ENCODE peak calls at places on chromosomes 13 and 19, in four cellular contexts. R is neuronal stem cell, E is IMR-90, W is H9. D is an unnamed sample.

GRCh38 chr19:2546128-2547032 is 70.5 kb downstream of the GADD45B start:
- DNase-seq in R (peak), W (peak), E (no peak), D (peak)

GRCh38 chr19:46813570-46814358 is 25.4 kb upstream of the SLC1A5 start:
- DNase-seq in W (no peak), E (peak), R (no peak), D (no peak)

GRCh38 chr13:41568143-41568989 is 111.0 kb downstream of the RGCC start:
- DNase-seq in R (no peak), E (no peak), W (no peak), D (peak)

GRCh38 chr13:105336706-105337582 is 1198.5 kb downstream of the EFNB2 start:
- DNase-seq in R (no peak), W (no peak), E (peak), D (peak)

GRCh38 chr13:107866007-107866665 is 349.2 kb downstream of the LIG4 start:
- DNase-seq in W (peak), E (peak), R (peak), D (peak)

GRCh38 chr19:46970815-46971214 is 48.8 kb upstream of the NPAS1 start:
- DNase-seq in E (peak), W (no peak), R (no peak), D (no peak)

GRCh38 chr13:26697069-26697955 is 63.3 kb downstream of the GPR12 start:
- DNase-seq in R (no peak), W (no peak), E (no peak), D (no peak)

GRCh38 chr13:40026741-40027140 is 371.3 kb downstream of the COG6 start:
- DNase-seq in W (no peak), E (no peak), R (no peak), D (no peak)

GRCh38 chr19:5826531-5827341 is 12.8 kb downstream of the FUT6 start:
- DNase-seq in W (peak), E (no peak), R (peak), D (peak)

GRCh38 chr13:66689037-66689619 is 541.0 kb downstream of the PCDH9 start:
- DNase-seq in E (no peak), W (no peak), R (no peak), D (peak)

GRCh38 chr19:49686503-49687088 is 2.8 kb upstream of the ADM5 start:
- DNase-seq in E (no peak), W (no peak), R (no peak), D (no peak)

GRCh38 chr13:45196622-45197021 is 4.2 kb downstream of the KCTD4 start:
- DNase-seq in W (no peak), R (no peak), E (peak), D (no peak)

GRCh38 chr13:23505007-23505406 is 65.2 kb upstream of the TNFRSF19 start:
- DNase-seq in W (no peak), E (peak), R (no peak), D (peak)
- H2AK5ac ChIP-seq in W (no peak), E (peak), R (no peak), D (no peak)

GRCh38 chr13:80524447-80525215 is 183.7 kb upstream of the SPRY2 start:
- DNase-seq in E (no peak), R (no peak), W (no peak), D (no peak)

GRCh38 chr13:80527400-80527799 is 186.5 kb upstream of the SPRY2 start:
- DNase-seq in W (no peak), E (no peak), R (no peak), D (no peak)

GRCh38 chr13:80528733-80529132 is 187.8 kb upstream of the SPRY2 start:
- DNase-seq in W (no peak), E (no peak), R (no peak), D (no peak)

GRCh38 chr13:80523134-80523533 is 182.2 kb upstream of the SPRY2 start:
- DNase-seq in E (no peak), W (no peak), R (peak), D (no peak)
- H3K23ac ChIP-seq in E (no peak), W (no peak), R (no peak), D (no peak)

GRCh38 chr19:10862561-10863106 is 8.7 kb upstream of the CARM1 start:
- DNase-seq in R (no peak), W (no peak), E (no peak), D (no peak)

GRCh38 chr19:10864538-10864899 is 6.8 kb upstream of the CARM1 start:
- DNase-seq in E (peak), R (peak), W (peak), D (peak)

GRCh38 chr19:10866495-10866894 is 4.9 kb upstream of the CARM1 start:
- DNase-seq in E (no peak), R (no peak), W (no peak), D (no peak)

GRCh38 chr19:10861118-10861651 is 10.2 kb upstream of the CARM1 start:
- DNase-seq in R (no peak), E (no peak), W (peak), D (peak)

DNA sequence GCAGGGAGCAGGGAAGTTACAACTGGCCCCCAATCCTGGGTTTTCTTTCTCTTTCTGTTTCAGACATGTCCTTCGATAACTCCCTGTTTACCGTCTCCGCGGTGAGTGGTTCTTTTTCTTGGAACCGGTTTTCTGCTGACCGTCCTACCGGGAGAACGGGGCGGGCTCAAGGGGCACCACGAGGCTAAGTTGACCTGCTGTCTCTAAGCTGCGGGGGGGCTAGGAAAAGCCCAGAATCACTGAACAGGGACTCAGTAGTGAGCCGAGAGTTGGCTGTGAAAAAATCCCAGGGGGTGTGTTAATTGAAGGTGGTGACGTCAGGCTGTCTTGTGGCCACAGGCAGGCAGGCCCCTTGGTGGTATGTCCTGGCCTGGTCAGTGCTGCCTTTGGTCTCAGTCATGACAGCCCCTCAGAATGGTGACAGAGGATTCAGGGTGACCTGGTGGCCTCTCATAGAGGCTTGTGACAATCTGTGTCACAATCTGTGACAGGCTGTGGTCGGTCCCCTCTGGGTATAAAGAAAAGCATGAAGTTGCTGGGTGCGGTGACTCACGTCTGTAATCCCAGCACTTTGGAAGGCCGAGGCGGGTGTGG is 8.1 kb upstream of the CARM1 start:
- DNase-seq in E (no peak), R (no peak), W (no peak), D (no peak)
- H2AK5ac ChIP-seq in E (peak), R (no peak), W (no peak), D (no peak)

DNA sequence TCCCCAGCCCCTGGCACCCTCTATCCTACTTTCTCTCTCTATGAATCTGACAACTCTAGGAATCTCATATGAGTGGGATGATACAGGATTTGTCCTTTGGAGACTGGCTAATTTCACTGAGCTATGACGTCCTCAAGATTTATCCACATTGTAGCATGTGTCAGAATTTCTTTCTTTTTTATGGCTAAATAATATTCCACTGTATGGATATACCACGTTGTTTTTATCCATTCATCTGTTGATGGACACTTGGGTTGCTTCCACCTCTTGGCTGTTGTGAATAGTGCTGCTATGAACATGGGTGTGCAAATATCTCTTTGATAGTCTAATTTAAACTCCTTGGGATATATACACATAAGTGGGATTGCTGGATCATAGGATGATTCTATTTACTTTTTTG is 24.0 kb upstream of the INSR start:
- DNase-seq in E (no peak), W (no peak), R (no peak), D (no peak)
- H3K23ac ChIP-seq in E (no peak), W (no peak), R (no peak), D (no peak)

DNA sequence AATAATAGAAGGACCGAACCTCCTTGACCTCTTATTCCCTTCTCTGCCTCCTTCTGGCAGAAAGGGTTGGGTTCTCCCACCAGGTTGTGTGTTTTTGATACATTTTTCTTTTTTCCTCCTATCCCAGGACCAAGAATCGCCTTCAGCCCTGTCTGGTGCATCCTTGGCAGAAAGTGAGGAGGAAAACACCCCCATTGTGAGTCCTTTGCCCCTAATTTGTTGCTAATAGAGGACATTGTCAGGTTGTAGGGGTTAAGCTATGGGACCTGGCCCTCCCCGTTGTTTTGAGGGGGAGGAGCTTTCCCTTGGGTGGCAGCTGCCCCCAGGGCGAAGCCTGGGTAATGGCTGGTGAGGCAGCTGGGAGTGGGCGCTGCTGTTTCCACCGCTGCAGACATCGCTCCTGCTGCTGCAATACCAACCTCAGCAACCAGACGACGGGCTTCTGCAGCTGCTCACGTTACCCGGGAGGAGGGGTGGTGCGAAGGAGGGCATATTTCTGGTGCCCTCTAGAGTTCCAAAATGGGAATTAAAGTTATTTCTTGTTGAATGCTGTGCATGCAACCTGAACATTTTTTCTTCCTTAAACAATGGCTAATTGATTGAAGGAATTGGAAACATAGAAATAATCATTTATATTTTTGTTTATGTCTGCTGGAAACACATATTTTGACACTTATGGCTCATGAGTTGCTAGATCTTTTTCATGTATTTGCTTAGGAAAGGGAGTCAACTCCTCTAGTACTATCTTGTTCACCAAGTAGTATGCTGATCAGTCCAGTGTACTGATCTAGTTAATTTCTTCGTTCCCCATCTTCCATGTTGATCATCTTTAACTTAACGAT is 1.5 kb downstream of the ZMYM2 start:
- DNase-seq in E (peak), W (peak), R (peak), D (peak)
- H2AK5ac ChIP-seq in E (peak), W (no peak), R (peak), D (no peak)

GRCh38 chr13:19634129-19634740 is 776 bp downstream of the MPHOSPH8 start:
- DNase-seq in R (no peak), E (peak), W (no peak), D (peak)
- H3K23ac ChIP-seq in R (no peak), E (peak), W (no peak), D (peak)

DNA sequence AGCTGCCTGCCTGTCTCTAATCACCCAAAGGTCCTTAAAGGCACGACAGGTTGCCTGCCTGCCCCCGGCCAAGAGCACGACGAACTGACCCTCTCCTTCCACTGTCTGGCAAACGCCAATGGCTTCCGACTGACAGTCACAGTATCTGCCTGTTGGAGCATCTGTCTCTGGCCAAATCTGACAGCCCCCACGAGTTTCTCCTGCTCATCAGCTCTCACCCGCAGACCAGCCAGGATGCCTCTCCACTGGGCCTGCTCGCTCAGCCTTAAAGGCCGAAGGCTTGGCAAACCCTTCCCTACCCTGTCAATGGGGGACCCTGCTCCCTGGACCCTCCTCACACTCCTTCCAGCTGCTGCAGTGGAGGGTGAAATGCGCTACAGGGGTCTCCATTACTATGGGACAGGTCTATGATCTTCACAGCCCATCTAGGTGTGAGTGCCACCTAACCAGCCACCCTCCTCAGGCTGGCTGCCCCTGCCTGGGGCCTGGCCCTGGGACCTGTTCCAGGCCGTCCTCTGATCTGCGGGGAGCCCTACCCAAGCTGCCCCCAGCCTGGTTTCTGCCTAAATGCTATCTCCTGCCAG is 932 bp downstream of the FAM83E start:
- DNase-seq in E (no peak), W (no peak), R (no peak), D (no peak)
- H2AK5ac ChIP-seq in E (no peak), W (no peak), R (peak), D (no peak)

GRCh38 chr13:78978381-78978998 is 319.5 kb upstream of the OBI1 start:
- DNase-seq in E (peak), R (peak), W (no peak), D (peak)
- H3K23ac ChIP-seq in E (no peak), R (no peak), W (no peak), D (no peak)

GRCh38 chr13:109148243-109148642 is 518.8 kb downstream of the MYO16 start:
- DNase-seq in R (no peak), W (no peak), E (peak), D (no peak)

GRCh38 chr13:109144693-109145437 is 515.5 kb downstream of the MYO16 start:
- DNase-seq in E (no peak), W (no peak), R (no peak), D (no peak)

GRCh38 chr13:109145631-109146030 is 516.2 kb downstream of the MYO16 start:
- DNase-seq in W (no peak), E (peak), R (peak), D (peak)

GRCh38 chr13:109146912-109147624 is 517.7 kb downstream of the MYO16 start:
- DNase-seq in R (no peak), E (peak), W (no peak), D (no peak)

GRCh38 chr13:109146393-109146792 is 517.0 kb downstream of the MYO16 start:
- DNase-seq in E (no peak), R (no peak), W (no peak), D (no peak)
- H2AK5ac ChIP-seq in E (peak), R (no peak), W (no peak), D (no peak)